ENCODE peak calls at places on chromosomes 6 and 20, in nine cellular contexts. F is stimulated activated CD4-positive, alpha-beta T cell treated with anti-CD3 and anti-CD28 coated beads, Interleukin-15, amount 100 ng/mL, for 24 hours; O is GM03348; Y is activated CD8-positive, alpha-beta memory T cell treated with anti-CD3 and anti-CD28 coated beads for 4 hours; I is NCI-H2081; D is substantia nigra; T is NCI-H524; J is progenitor cell of endocrine pancreas; L is fibroblast of the aortic adventitia. E is an unnamed sample.

GRCh38 chr20:35277127-35277526 is 795 bp downstream of the MMP24OS start:
- DNase-seq in F (no peak), I (no peak), D (no peak), T (no peak), J (no peak), L (no peak), O (no peak), Y (no peak), E (no peak)

GRCh38 chr6:47376930-47377329 is 67.2 kb upstream of the TNFRSF21 start:
- DNase-seq in T (peak; percentile 84), O (no peak), Y (no peak), F (no peak), L (no peak), J (no peak), I (no peak), D (no peak), E (no peak)

GRCh38 chr6:146240307-146240706 is 211.4 kb downstream of the GRM1 start:
- DNase-seq in D (no peak), F (no peak), O (no peak), J (no peak), L (no peak), Y (no peak), I (no peak), T (no peak), E (no peak)

GRCh38 chr20:37803476-37804307 is 99.2 kb upstream of the VSTM2L start:
- DNase-seq in D (no peak), I (no peak), T (no peak), F (no peak), J (no peak), O (no peak), Y (no peak), L (no peak), E (no peak)

GRCh38 chr6:137802408-137803182 is 64.5 kb upstream of the TNFAIP3 start:
- DNase-seq in I (no peak), L (no peak), Y (no peak), T (no peak), O (no peak), D (no peak), F (no peak), J (no peak), E (no peak)

GRCh38 chr20:36861875-36862801 is 13.8 kb upstream of the TLDC2 start:
- DNase-seq in T (peak; percentile 82), F (no peak), D (peak; percentile 23), J (no peak), L (peak; percentile 77), Y (no peak), I (peak; percentile 81), O (peak; percentile 93), E (no peak)

GRCh38 chr6:35728663-35729348 is 8.0 kb upstream of the ARMC12 start:
- DNase-seq in F (peak; percentile 39), T (peak; percentile 14), O (no peak), Y (no peak), D (no peak), L (no peak), I (peak; percentile 11), J (no peak), E (no peak)

GRCh38 chr6:152721956-152722355 is 24.3 kb downstream of the MYCT1 start:
- DNase-seq in I (no peak), T (no peak), F (no peak), O (peak; percentile 41), D (no peak), Y (no peak), J (no peak), L (no peak), E (no peak)

GRCh38 chr6:75204222-75204958 is 1.5 kb downstream of the COL12A1 start:
- DNase-seq in J (peak; percentile 55), O (peak; percentile 67), L (peak; percentile 97), T (peak; percentile 82), I (peak; percentile 64), F (peak; percentile 66), D (no peak), Y (no peak), E (peak; percentile 17)

GRCh38 chr6:154499854-154500589 is 10.5 kb downstream of the CNKSR3 start:
- DNase-seq in Y (no peak), D (no peak), J (no peak), O (no peak), I (no peak), L (no peak), T (peak; percentile 10), F (no peak), E (no peak)

GRCh38 chr20:57435498-57436222 is 44.5 kb downstream of the RBM38 start:
- DNase-seq in F (peak; percentile 51), T (peak; percentile 76), Y (no peak), L (no peak), J (no peak), O (no peak), D (peak; percentile 41), I (peak; percentile 87), E (peak; percentile 30)

GRCh38 chr20:61874421-61875068 is 191.1 kb downstream of the TAF4 start:
- DNase-seq in I (no peak), Y (no peak), O (peak; percentile 51), J (no peak), D (no peak), T (peak; percentile 46), L (peak; percentile 1), F (peak; percentile 8), E (no peak)

GRCh38 chr6:19410477-19410876 is 426.7 kb upstream of the ID4 start:
- DNase-seq in D (no peak), I (no peak), Y (no peak), O (peak; percentile 29), F (no peak), J (no peak), T (no peak), L (peak; percentile 71), E (no peak)

GRCh38 chr20:4244700-4245485 is 229.5 kb upstream of the RNF24 start:
- DNase-seq in O (no peak), Y (no peak), F (no peak), J (no peak), D (no peak), L (no peak), T (no peak), I (no peak), E (no peak)

GRCh38 chr6:134253681-134254080 is 64.2 kb downstream of the SGK1 start:
- DNase-seq in T (no peak), J (no peak), D (no peak), Y (no peak), L (peak; percentile 46), F (no peak), O (peak; percentile 79), I (no peak), E (no peak)

GRCh38 chr6:46626228-46626909 is 26.2 kb downstream of the CYP39A1 start:
- DNase-seq in Y (no peak), T (peak; percentile 22), O (peak; percentile 46), L (peak; percentile 67), F (no peak), D (no peak), J (no peak), I (peak; percentile 32), E (no peak)

GRCh38 chr6:85111481-85112001 is 338.3 kb upstream of the NT5E start:
- DNase-seq in Y (no peak), F (no peak), L (no peak), I (no peak), O (no peak), J (no peak), T (no peak), D (no peak), E (no peak)

GRCh38 chr20:44961868-44962267 is 1.7 kb upstream of the TOMM34 start:
- DNase-seq in I (no peak), F (no peak), T (no peak), O (peak; percentile 33), L (peak; percentile 33), D (no peak), Y (no peak), J (no peak), E (no peak)

GRCh38 chr6:149723771-149724417 is 6.0 kb upstream of the LATS1 start:
- DNase-seq in I (peak; percentile 24), L (peak; percentile 81), D (no peak), F (peak; percentile 41), Y (peak; percentile 14), O (peak; percentile 75), T (peak; percentile 69), J (no peak), E (peak; percentile 42)

GRCh38 chr6:157531169-157531985 is 150.4 kb downstream of the ZDHHC14 start:
- DNase-seq in D (no peak), L (no peak), Y (no peak), T (no peak), I (no peak), J (peak; percentile 18), O (no peak), F (no peak), E (no peak)

GRCh38 chr6:1558388-1558787 is 51.3 kb upstream of the FOXC1 start:
- DNase-seq in I (no peak), L (no peak), J (no peak), T (no peak), D (no peak), F (no peak), Y (no peak), O (no peak), E (no peak)

GRCh38 chr20:2757969-2758368 is 42.5 kb downstream of the CPXM1 start:
- DNase-seq in D (no peak), I (no peak), F (no peak), J (no peak), L (no peak), O (no peak), T (no peak), Y (no peak), E (no peak)

GRCh38 chr6:130037207-130037811 is 18.9 kb downstream of the L3MBTL3 start:
- DNase-seq in O (peak; percentile 18), Y (no peak), D (no peak), I (no peak), L (peak; percentile 30), F (no peak), J (no peak), T (peak; percentile 11), E (peak; percentile 21)

GRCh38 chr6:33724281-33725023 is 13.0 kb upstream of the UQCC2 start:
- DNase-seq in Y (no peak), D (no peak), F (peak; percentile 17), T (peak; percentile 35), J (no peak), I (no peak), L (no peak), O (no peak), E (peak; percentile 6)

GRCh38 chr6:105500693-105501092 is 97.8 kb upstream of the PREP start:
- DNase-seq in J (no peak), O (no peak), F (no peak), Y (no peak), L (no peak), D (no peak), I (no peak), T (no peak), E (no peak)

E was measured in CD4-positive, alpha-beta memory T cell.